ENCODE peak calls at places on chromosome 11, in six cellular contexts. M is LoVo; Z is esophagus muscularis mucosa; N is iris pigment epithelial cell; Y is MM.1S; S is effector CD4-positive, alpha-beta T cell. P is an unnamed sample.

GRCh38 chr11:134757633-134758032 is 345.6 kb upstream of the B3GAT1 start:
- DNase-seq in S (no peak), Y (no peak), M (no peak), Z (peak), N (no peak), P (no peak)

GRCh38 chr11:10114593-10115404 is 179.2 kb downstream of the SBF2 start:
- DNase-seq in M (no peak), S (no peak), Z (no peak), Y (no peak), N (no peak), P (peak)

GRCh38 chr11:89293966-89294679 is 116.4 kb downstream of the TYR start:
- DNase-seq in Z (no peak), M (no peak), Y (no peak), N (peak), S (no peak), P (peak)

GRCh38 chr11:36069576-36070214 is 125.8 kb downstream of the LDLRAD3 start:
- DNase-seq in S (no peak), N (no peak), M (no peak), Z (no peak), Y (peak), P (no peak)

GRCh38 chr11:97136067-97136466 is 746.3 kb downstream of the JRKL start:
- DNase-seq in Y (no peak), M (no peak), S (no peak), Z (no peak), N (no peak), P (no peak)

GRCh38 chr11:70454197-70454767 is 56.0 kb downstream of the CTTN start:
- DNase-seq in Z (no peak), Y (no peak), N (no peak), S (no peak), M (no peak), P (no peak)

GRCh38 chr11:122202951-122203456 is 87.0 kb upstream of the BLID start:
- DNase-seq in Y (peak), M (peak), N (peak), Z (peak), S (peak), P (peak)

GRCh38 chr11:82722236-82722635 is 11.4 kb downstream of the FAM181B start:
- DNase-seq in Z (no peak), M (no peak), N (no peak), S (no peak), Y (no peak), P (peak)

P was measured in adipocyte.